ENCODE peak calls at places on chromosomes 6 and 20, in six cellular contexts. X, B, G, V, A and F are unnamed samples.

GRCh38 chr6:5132741-5133140 is 47.6 kb downstream of the PPP1R3G start:
- DNase-seq in A (peak; percentile 34), B (peak; percentile 95), G (peak; percentile 76), V (no peak), X (peak; percentile 72), F (no peak)

GRCh38 chr6:90154666-90155065 is 142.0 kb downstream of the BACH2 start:
- DNase-seq in A (no peak), B (no peak), X (no peak), G (no peak), V (no peak), F (no peak)

GRCh38 chr6:51025082-51025777 is 206.6 kb downstream of the TFAP2B start:
- DNase-seq in A (no peak), X (peak; percentile 19), G (peak; percentile 15), B (peak; percentile 49), V (no peak), F (no peak)

GRCh38 chr6:1867197-1867596 is 257.5 kb downstream of the FOXC1 start:
- DNase-seq in B (no peak), V (no peak), X (no peak), A (no peak), G (no peak), F (no peak)

GRCh38 chr6:67541591-67541990 is 1093.5 kb upstream of the ADGRB3 start:
- DNase-seq in A (no peak), B (peak; percentile 5), V (no peak), G (no peak), X (no peak), F (no peak)

GRCh38 chr20:7856756-7857155 is 83.5 kb downstream of the HAO1 start:
- DNase-seq in V (no peak), G (no peak), A (no peak), X (no peak), B (no peak), F (no peak)

GRCh38 chr6:119148102-119148824 is 69.8 kb upstream of the FAM184A start:
- DNase-seq in A (peak; percentile 62), V (no peak), G (peak; percentile 68), B (peak; percentile 70), X (no peak), F (no peak)

GRCh38 chr20:47020231-47020630 is 125.6 kb downstream of the EYA2 start:
- DNase-seq in G (no peak), B (no peak), V (no peak), A (no peak), X (no peak), F (no peak)

GRCh38 chr6:26347699-26348098 is 17.3 kb upstream of the BTN3A2 start:
- DNase-seq in G (no peak), A (no peak), B (no peak), X (no peak), V (no peak), F (no peak)

GRCh38 chr20:3670511-3670910 is 7.3 kb upstream of the GFRA4 start:
- DNase-seq in A (no peak), B (no peak), X (no peak), G (peak; percentile 44), V (no peak), F (no peak)
- H3K27me3 ChIP-seq in A (peaks cover 28% of the 10 kb centered on the region), B (peaks cover 3% of the 10 kb centered on the region), X (peaks cover 4% of the 10 kb centered on the region), G (peaks cover 45% of the 10 kb centered on the region), V (peaks cover 82% of the 10 kb centered on the region), F (peaks cover 41% of the 10 kb centered on the region)

GRCh38 chr6:154343473-154344308 is 12.9 kb downstream of the IPCEF1 start:
- DNase-seq in G (peak; percentile 85), V (no peak), X (no peak), B (peak; percentile 8), A (peak; percentile 82), F (no peak)
- TF ChIP-seq CTCF in G (peak; percentile 53), V (peak; percentile 29), X (no peak), B (peak; percentile 55), A (peak; percentile 87), F (no peak)

DNA sequence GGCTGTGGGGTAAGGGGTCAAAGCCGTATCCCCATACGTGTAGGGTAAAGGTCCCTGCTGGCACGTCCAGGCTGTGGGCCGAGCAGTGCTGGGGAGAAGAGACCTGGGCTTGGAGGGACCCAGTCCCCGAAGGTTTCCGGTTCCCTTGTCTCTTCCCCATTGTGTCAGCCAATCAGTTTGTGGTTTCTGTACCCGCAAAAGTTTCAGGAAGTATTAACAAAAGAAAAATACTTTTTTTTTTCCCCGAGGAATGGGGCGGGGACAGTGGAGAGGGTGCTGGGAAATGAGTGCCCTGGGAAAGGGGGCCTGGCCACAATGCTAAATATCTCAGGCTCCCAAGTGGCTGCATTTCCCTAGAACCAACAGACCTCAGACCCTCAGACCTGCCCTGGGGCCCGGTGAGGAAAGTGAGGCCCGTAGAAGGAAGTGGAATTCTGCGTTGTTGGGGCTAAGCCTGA is 15.2 kb upstream of the AMD1 start:
- DNase-seq in B (no peak), A (no peak), V (peak; percentile 84), G (peak; percentile 23), X (no peak), F (no peak)
- H3K27ac ChIP-seq in B (no peak overlapping the region), A (no peak overlapping the region), V (peak overlapping the region; percentile 47), G (no peak overlapping the region), X (no peak overlapping the region), F (no peak overlapping the region)

GRCh38 chr20:17687800-17688199 is 5.8 kb upstream of the RRBP1 start:
- DNase-seq in G (no peak), A (no peak), B (no peak), X (no peak), V (no peak), F (no peak)
- H3K27me3 ChIP-seq in G (no peaks in the 10 kb centered on the region), A (no peaks in the 10 kb centered on the region), B (peaks cover 10% of the 10 kb centered on the region), X (no peaks in the 10 kb centered on the region), V (no peaks in the 10 kb centered on the region), F (peaks cover 38% of the 10 kb centered on the region)

GRCh38 chr20:2763186-2763585 is 37.2 kb downstream of the CPXM1 start:
- DNase-seq in G (no peak), X (no peak), B (no peak), A (no peak), V (no peak), F (no peak)
- TF ChIP-seq CTCF in G (no peak), X (no peak), B (no peak), A (no peak), V (no peak), F (no peak)

GRCh38 chr6:132614554-132614953 is 9.5 kb downstream of the TAAR2 start:
- DNase-seq in G (no peak), X (no peak), A (no peak), V (no peak), B (no peak), F (no peak)
- H3K27ac ChIP-seq in G (no peak overlapping the region), X (no peak overlapping the region), A (no peak overlapping the region), V (no peak overlapping the region), B (no peak overlapping the region), F (no peak overlapping the region)

GRCh38 chr6:135324531-135324930 is 143.4 kb downstream of the MYB start:
- DNase-seq in A (no peak), B (no peak), X (no peak), V (no peak), G (no peak), F (no peak)
- H3K27me3 ChIP-seq in A (no peaks in the 10 kb centered on the region), B (no peaks in the 10 kb centered on the region), X (no peaks in the 10 kb centered on the region), V (no peaks in the 10 kb centered on the region), G (no peaks in the 10 kb centered on the region), F (no peaks in the 10 kb centered on the region)

DNA sequence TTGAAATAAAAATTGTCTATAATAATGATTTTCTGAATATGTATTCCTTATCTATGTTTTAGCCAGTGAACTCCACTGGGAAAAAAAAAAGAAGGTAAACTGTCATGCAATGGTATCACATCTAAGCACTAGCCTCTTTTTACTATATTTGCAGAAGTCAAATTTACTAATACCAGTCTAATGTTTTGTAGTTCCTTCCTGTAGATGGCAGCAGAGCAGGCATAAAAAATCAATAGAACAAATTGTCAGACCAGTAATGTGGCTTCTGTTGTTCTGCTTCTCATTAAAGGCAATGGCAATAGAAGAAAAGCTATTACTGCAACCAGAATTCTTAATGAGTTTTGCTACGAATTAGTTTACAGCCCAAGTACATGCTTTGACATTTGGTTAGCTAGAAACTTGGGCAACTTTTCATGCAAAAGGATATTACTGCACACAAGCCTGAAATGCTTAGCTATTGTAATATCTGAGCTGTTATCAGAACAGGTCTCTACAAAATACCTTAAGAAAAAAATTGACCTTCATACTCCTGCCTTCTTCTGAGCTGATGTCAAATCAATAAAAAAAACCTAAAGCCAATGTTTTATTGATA is 476.9 kb downstream of the KHDRBS2 start:
- DNase-seq in G (peak; percentile 60), A (no peak), V (no peak), B (peak; percentile 1), X (no peak), F (no peak)
- TF ChIP-seq CTCF in G (peak; percentile 62), A (peak; percentile 53), V (peak; percentile 22), B (peak; percentile 3), X (peak; percentile 32), F (no peak)

DNA sequence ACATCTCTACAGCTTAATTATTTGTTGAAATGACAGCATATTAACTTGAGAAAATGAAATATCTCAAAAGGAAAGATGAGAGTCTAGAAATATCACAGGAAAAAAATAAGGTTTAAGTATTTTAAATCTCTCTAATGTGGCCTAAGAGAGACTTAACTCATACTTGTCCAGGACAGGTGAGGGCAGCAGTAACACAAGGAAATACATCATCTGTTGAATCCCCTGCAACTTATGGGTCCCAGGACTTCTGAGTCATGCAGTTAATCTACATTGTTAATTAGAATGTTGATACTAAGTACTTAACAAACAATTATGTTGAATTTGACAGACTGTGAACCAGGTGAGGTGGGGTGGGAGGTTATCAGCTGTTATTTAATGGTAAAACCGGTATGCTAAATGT is 87.8 kb downstream of the CEP57L1 start:
- DNase-seq in B (no peak), X (no peak), V (no peak), G (peak; percentile 32), A (no peak), F (no peak)
- H3K27ac ChIP-seq in B (no peak overlapping the region), X (no peak overlapping the region), V (no peak overlapping the region), G (no peak overlapping the region), A (peak overlapping the region; percentile 37), F (no peak overlapping the region)

GRCh38 chr6:137043710-137044365 is 927 bp downstream of the IL20RA start:
- DNase-seq in A (no peak), V (no peak), G (peak; percentile 66), B (peak; percentile 12), X (peak; percentile 47), F (no peak)

GRCh38 chr6:137044366-137045220 is at the start of gene IL20RA:
- DNase-seq in A (peak; percentile 69), G (peak; percentile 80), V (peak; percentile 83), X (peak; percentile 58), B (no peak), F (no peak)

GRCh38 chr6:137046871-137047412 is 2.2 kb upstream of the IL20RA start:
- DNase-seq in X (no peak), V (no peak), G (no peak), A (no peak), B (no peak), F (no peak)

GRCh38 chr6:137049095-137049494 is 4.3 kb upstream of the IL20RA start:
- DNase-seq in V (no peak), A (no peak), G (no peak), B (no peak), X (no peak), F (no peak)

DNA sequence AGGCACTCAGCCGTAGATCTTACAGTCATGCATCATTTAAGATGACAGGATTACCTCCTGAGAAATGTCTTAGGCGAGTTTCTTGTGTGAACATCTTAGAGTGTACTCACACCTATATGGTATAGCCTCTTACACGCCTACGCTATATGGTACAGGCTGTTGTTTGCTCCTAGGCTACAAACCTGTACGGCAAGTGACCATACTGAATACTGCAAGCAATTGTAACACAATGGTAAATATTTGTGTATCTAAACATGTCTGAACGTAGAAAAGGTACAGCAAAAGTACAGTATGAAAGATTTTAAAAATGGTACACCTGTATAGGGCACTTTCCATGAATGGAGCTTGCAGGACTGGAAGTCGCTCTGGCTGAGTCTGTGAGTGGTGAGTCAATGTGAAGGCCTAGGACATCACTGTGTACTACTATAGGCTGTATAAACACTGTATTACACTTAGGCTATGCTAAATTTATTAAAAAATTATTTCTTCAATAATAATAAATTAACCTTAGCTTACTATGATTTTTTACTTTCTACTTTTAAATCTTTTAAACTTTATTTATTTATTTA is 540 bp upstream of the IL20RA start:
- DNase-seq in B (no peak), A (no peak), G (no peak), V (no peak), X (no peak), F (no peak)
- H3K27me3 ChIP-seq in B (peaks cover 2% of the 10 kb centered on the region), A (no peaks in the 10 kb centered on the region), G (peaks cover 53% of the 10 kb centered on the region), V (peaks cover 97% of the 10 kb centered on the region), X (peaks cover 7% of the 10 kb centered on the region), F (peaks cover 79% of the 10 kb centered on the region)